ENCODE peak calls at places on chromosomes 7 and 10, in five cellular contexts. One of them, this sample, is unnamed. For H3K4me1, the result is how much of the 10 kb centered on the place peaks cover.

GRCh38 chr10:110746254-110746826 is 102.2 kb downstream of the RBM20 start:
- DNase-seq in PC-9: peak
- DNase-seq in heart right ventricle: no peak
- DNase-seq in stomach: peak
- DNase-seq in fibroblast of lung: peak
- DNase-seq in this sample: peak

GRCh38 chr7:130912086-130912909 is 178.3 kb upstream of the KLF14 start:
- DNase-seq in fibroblast of lung: peak
- DNase-seq in heart right ventricle: no peak
- DNase-seq in PC-9: no peak
- DNase-seq in stomach: no peak
- DNase-seq in this sample: no peak

GRCh38 chr10:96130326-96130758 is 245 bp downstream of the ZNF518A start:
- DNase-seq in heart right ventricle: peak
- DNase-seq in fibroblast of lung: peak
- DNase-seq in PC-9: peak
- DNase-seq in stomach: peak
- DNase-seq in this sample: peak

GRCh38 chr7:78912781-78913180 is 540.7 kb downstream of the MAGI2 start:
- DNase-seq in PC-9: no peak
- DNase-seq in fibroblast of lung: peak
- DNase-seq in heart right ventricle: no peak
- DNase-seq in stomach: no peak
- DNase-seq in this sample: no peak

GRCh38 chr10:71888623-71889387 is 37.8 kb upstream of the PSAP start:
- DNase-seq in PC-9: peak
- DNase-seq in stomach: peak
- DNase-seq in heart right ventricle: peak
- DNase-seq in fibroblast of lung: peak
- DNase-seq in this sample: peak

GRCh38 chr10:23368816-23369640 is 24.4 kb upstream of the C10orf67 start:
- DNase-seq in stomach: no peak
- DNase-seq in fibroblast of lung: peak
- DNase-seq in PC-9: no peak
- DNase-seq in heart right ventricle: no peak
- DNase-seq in this sample: no peak

GRCh38 chr7:42495251-42495650 is 258.2 kb upstream of the GLI3 start:
- DNase-seq in stomach: no peak
- DNase-seq in PC-9: no peak
- DNase-seq in fibroblast of lung: peak
- DNase-seq in heart right ventricle: no peak
- DNase-seq in this sample: no peak

GRCh38 chr7:120171406-120171805 is 101.6 kb upstream of the KCND2 start:
- DNase-seq in PC-9: no peak
- DNase-seq in stomach: no peak
- DNase-seq in fibroblast of lung: no peak
- DNase-seq in heart right ventricle: no peak
- DNase-seq in this sample: no peak

GRCh38 chr10:92438220-92438619 is 135.7 kb downstream of the IDE start:
- DNase-seq in stomach: no peak
- DNase-seq in heart right ventricle: no peak
- DNase-seq in fibroblast of lung: no peak
- DNase-seq in PC-9: no peak
- DNase-seq in this sample: no peak

GRCh38 chr7:149261321-149261828 is 621 bp upstream of the ZNF783 start:
- DNase-seq in heart right ventricle: no peak
- DNase-seq in PC-9: peak
- DNase-seq in stomach: no peak
- DNase-seq in fibroblast of lung: peak
- DNase-seq in this sample: no peak

GRCh38 chr10:5549462-5550249 is 24.9 kb downstream of the CALML3 start:
- DNase-seq in heart right ventricle: no peak
- DNase-seq in stomach: no peak
- DNase-seq in PC-9: no peak
- DNase-seq in fibroblast of lung: no peak
- DNase-seq in this sample: no peak

GRCh38 chr7:78683566-78683965 is 769.9 kb downstream of the MAGI2 start:
- DNase-seq in heart right ventricle: no peak
- DNase-seq in fibroblast of lung: no peak
- DNase-seq in PC-9: no peak
- DNase-seq in stomach: no peak
- DNase-seq in this sample: no peak

GRCh38 chr7:1247527-1248041 is 14.9 kb downstream of the UNCX start:
- DNase-seq in PC-9: no peak
- DNase-seq in heart right ventricle: no peak
- DNase-seq in fibroblast of lung: no peak
- DNase-seq in stomach: no peak
- DNase-seq in this sample: no peak

GRCh38 chr10:59134302-59134701 is 42.1 kb upstream of the PHYHIPL start:
- DNase-seq in fibroblast of lung: no peak
- DNase-seq in heart right ventricle: no peak
- DNase-seq in stomach: no peak
- DNase-seq in PC-9: no peak
- DNase-seq in this sample: no peak

GRCh38 chr7:68256295-68256694 is 1259.7 kb downstream of the TYW1 start:
- DNase-seq in stomach: no peak
- DNase-seq in fibroblast of lung: no peak
- DNase-seq in PC-9: no peak
- DNase-seq in heart right ventricle: no peak
- DNase-seq in this sample: no peak

DNA sequence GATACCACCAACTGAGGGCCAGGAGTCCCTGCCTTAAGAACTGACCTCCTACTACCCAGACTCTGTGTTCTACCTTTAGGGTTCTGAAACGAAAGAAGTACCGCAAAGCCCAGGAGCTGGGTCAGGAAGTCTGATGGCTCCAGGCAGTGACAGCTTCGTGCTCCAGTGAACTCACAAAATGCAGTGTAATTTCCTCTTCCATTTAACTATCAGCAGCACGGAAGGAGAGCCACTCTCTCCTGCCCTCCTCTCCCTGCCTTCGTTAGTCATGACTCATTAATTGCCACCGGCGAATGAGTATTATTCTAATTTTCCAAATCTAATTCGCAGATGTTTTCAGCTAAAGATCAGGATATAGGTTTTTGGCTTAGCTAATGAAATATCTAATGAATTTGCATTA is 1261.9 kb downstream of the TYW1 start:
- DNase-seq in fibroblast of lung: no peak
- DNase-seq in stomach: no peak
- DNase-seq in PC-9: no peak
- DNase-seq in heart right ventricle: no peak
- DNase-seq in this sample: no peak
- H3K4me3 ChIP-seq in fibroblast of lung: no peak
- H3K4me3 ChIP-seq in stomach: no peak
- H3K4me3 ChIP-seq in PC-9: no peak
- H3K4me3 ChIP-seq in heart right ventricle: no peak
- H3K4me3 ChIP-seq in this sample: no peak

GRCh38 chr7:76011437-76011836 is 17.0 kb upstream of the TMEM120A start:
- DNase-seq in PC-9: no peak
- DNase-seq in stomach: no peak
- DNase-seq in fibroblast of lung: peak
- DNase-seq in heart right ventricle: peak
- DNase-seq in this sample: no peak
- TF ChIP-seq CTCF in PC-9: no peak
- TF ChIP-seq CTCF in stomach: no peak
- TF ChIP-seq CTCF in fibroblast of lung: no peak
- TF ChIP-seq CTCF in heart right ventricle: no peak
- TF ChIP-seq CTCF in this sample: no peak

GRCh38 chr7:27134392-27134791 is 3.8 kb upstream of the HOXA4 start:
- DNase-seq in PC-9: no peak
- DNase-seq in stomach: no peak
- DNase-seq in fibroblast of lung: peak
- DNase-seq in heart right ventricle: no peak
- DNase-seq in this sample: no peak
- H3K4me1 ChIP-seq in PC-9: under half
- H3K4me1 ChIP-seq in stomach: half or more
- H3K4me1 ChIP-seq in fibroblast of lung: under half
- H3K4me1 ChIP-seq in heart right ventricle: under half
- H3K4me1 ChIP-seq in this sample: under half

DNA sequence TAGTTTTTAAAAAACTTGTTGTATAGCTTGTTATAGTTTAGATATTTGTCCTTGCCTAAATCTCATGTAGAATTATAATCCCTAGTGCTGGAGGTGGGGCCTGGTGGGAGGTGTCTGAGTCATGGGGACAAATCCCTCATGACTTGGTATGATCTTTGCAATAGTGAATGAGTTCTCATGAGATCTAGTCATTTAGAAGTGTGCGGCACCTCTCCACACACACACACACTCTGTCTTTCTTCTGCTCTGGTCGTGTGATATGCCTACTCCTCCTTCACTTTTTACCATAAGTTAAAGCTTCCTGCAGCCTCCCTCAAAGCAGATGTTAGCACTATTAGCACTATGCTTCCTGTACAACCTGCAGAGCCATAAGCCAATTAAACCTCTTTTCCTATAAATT is 37.2 kb downstream of the FAM149B1 start:
- DNase-seq in fibroblast of lung: no peak
- DNase-seq in stomach: no peak
- DNase-seq in heart right ventricle: no peak
- DNase-seq in PC-9: no peak
- DNase-seq in this sample: no peak
- H3K4me3 ChIP-seq in fibroblast of lung: no peak
- H3K4me3 ChIP-seq in stomach: no peak
- H3K4me3 ChIP-seq in heart right ventricle: no peak
- H3K4me3 ChIP-seq in PC-9: no peak
- H3K4me3 ChIP-seq in this sample: no peak

GRCh38 chr10:24394479-24395190 is 185.7 kb downstream of the KIAA1217 start:
- DNase-seq in stomach: no peak
- DNase-seq in PC-9: no peak
- DNase-seq in fibroblast of lung: no peak
- DNase-seq in heart right ventricle: no peak
- DNase-seq in this sample: no peak

GRCh38 chr10:24390746-24391145 is 181.8 kb downstream of the KIAA1217 start:
- DNase-seq in PC-9: no peak
- DNase-seq in heart right ventricle: no peak
- DNase-seq in stomach: no peak
- DNase-seq in fibroblast of lung: peak
- DNase-seq in this sample: no peak

GRCh38 chr10:24393206-24393605 is 184.3 kb downstream of the KIAA1217 start:
- DNase-seq in stomach: no peak
- DNase-seq in PC-9: no peak
- DNase-seq in heart right ventricle: no peak
- DNase-seq in fibroblast of lung: no peak
- DNase-seq in this sample: no peak

GRCh38 chr10:24397662-24398061 is 188.7 kb downstream of the KIAA1217 start:
- DNase-seq in fibroblast of lung: no peak
- DNase-seq in stomach: no peak
- DNase-seq in heart right ventricle: no peak
- DNase-seq in PC-9: no peak
- DNase-seq in this sample: no peak

DNA sequence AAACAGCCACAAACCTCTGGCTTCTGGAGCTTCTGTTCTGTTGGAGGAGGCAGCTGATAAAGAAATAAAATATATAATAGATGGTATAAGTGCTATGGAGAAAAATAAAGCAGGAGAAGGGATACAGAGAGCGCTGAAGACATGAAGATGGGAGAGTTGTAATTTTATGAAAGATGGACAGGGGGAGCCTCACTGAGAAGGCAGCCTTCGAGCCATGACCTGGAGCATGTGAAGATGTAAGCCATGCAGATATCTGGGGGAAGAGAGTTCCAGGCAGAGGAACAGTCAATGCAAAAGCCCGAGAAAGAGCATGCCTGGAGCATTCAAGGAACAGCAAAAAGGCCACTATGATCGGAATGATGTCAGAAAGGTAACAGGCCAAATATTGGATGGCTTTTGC is 187.5 kb downstream of the KIAA1217 start:
- DNase-seq in PC-9: no peak
- DNase-seq in stomach: no peak
- DNase-seq in heart right ventricle: no peak
- DNase-seq in fibroblast of lung: no peak
- DNase-seq in this sample: no peak
- TF ChIP-seq CTCF in PC-9: no peak
- TF ChIP-seq CTCF in stomach: no peak
- TF ChIP-seq CTCF in heart right ventricle: no peak
- TF ChIP-seq CTCF in fibroblast of lung: no peak
- TF ChIP-seq CTCF in this sample: peak

GRCh38 chr10:62587011-62587410 is 212.8 kb downstream of the ZNF365 start:
- DNase-seq in PC-9: no peak
- DNase-seq in heart right ventricle: no peak
- DNase-seq in stomach: no peak
- DNase-seq in fibroblast of lung: peak
- DNase-seq in this sample: no peak
- H3K4me1 ChIP-seq in PC-9: under half
- H3K4me1 ChIP-seq in heart right ventricle: under half
- H3K4me1 ChIP-seq in stomach: under half
- H3K4me1 ChIP-seq in fibroblast of lung: under half
- H3K4me1 ChIP-seq in this sample: under half

DNA sequence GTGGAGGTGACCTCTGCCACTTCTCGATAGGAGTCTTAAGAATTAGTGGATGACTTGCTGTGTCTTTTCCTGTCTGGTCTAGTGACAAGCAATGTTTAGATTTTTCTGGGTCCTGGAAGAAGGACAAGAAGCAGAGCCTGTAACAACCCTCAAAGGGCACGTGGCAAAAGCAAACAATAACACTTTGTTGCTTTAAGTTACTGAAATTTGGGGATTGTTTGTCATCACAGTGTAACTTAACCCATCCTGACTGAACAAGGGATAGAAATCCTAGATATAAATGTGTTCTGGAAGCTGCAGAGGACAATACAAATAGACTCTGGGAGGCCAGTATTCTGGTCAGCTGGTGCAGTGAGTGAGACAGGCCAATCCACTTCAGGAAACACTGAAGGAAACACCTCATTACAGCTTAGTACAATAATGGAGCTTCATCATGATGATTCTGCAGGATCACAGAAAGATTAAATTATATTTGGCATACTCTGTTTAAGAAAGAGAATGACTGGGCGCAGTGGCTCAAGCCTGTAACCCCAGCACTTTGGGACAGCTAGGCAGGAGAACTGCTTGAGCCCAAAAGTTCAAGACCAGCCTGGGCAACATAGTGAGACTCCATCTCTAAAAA is 23.3 kb downstream of the ENKUR start:
- DNase-seq in PC-9: no peak
- DNase-seq in heart right ventricle: no peak
- DNase-seq in fibroblast of lung: no peak
- DNase-seq in stomach: no peak
- DNase-seq in this sample: no peak
- H3K4me3 ChIP-seq in PC-9: no peak
- H3K4me3 ChIP-seq in heart right ventricle: no peak
- H3K4me3 ChIP-seq in fibroblast of lung: no peak
- H3K4me3 ChIP-seq in stomach: no peak
- H3K4me3 ChIP-seq in this sample: no peak

GRCh38 chr10:132462463-132463332 is 65.7 kb downstream of the PWWP2B start:
- DNase-seq in PC-9: no peak
- DNase-seq in stomach: no peak
- DNase-seq in heart right ventricle: no peak
- DNase-seq in fibroblast of lung: no peak
- DNase-seq in this sample: no peak

GRCh38 chr10:132461683-132462231 is 64.8 kb downstream of the PWWP2B start:
- DNase-seq in fibroblast of lung: no peak
- DNase-seq in stomach: peak
- DNase-seq in PC-9: peak
- DNase-seq in heart right ventricle: no peak
- DNase-seq in this sample: no peak

GRCh38 chr10:132465193-132465888 is 68.3 kb downstream of the PWWP2B start:
- DNase-seq in stomach: no peak
- DNase-seq in fibroblast of lung: no peak
- DNase-seq in heart right ventricle: peak
- DNase-seq in PC-9: no peak
- DNase-seq in this sample: no peak

GRCh38 chr10:132464256-132465192 is 67.5 kb downstream of the PWWP2B start:
- DNase-seq in PC-9: no peak
- DNase-seq in heart right ventricle: peak
- DNase-seq in fibroblast of lung: no peak
- DNase-seq in stomach: peak
- DNase-seq in this sample: no peak

GRCh38 chr10:132463333-132464255 is 66.6 kb downstream of the PWWP2B start:
- DNase-seq in PC-9: no peak
- DNase-seq in fibroblast of lung: no peak
- DNase-seq in stomach: no peak
- DNase-seq in heart right ventricle: no peak
- DNase-seq in this sample: no peak
- TF ChIP-seq CTCF in PC-9: no peak
- TF ChIP-seq CTCF in fibroblast of lung: peak
- TF ChIP-seq CTCF in stomach: no peak
- TF ChIP-seq CTCF in heart right ventricle: no peak
- TF ChIP-seq CTCF in this sample: no peak

This sample was measured in Caco-2.